ENCODE peak calls at places on chromosomes 1 and 21, in ten cellular contexts. One of them, this sample, is unnamed. For H3K4me1 and H3K36me3, the result is how much of the 10 kb centered on the place peaks cover.

GRCh38 chr1:56844709-56845108 is 9.9 kb upstream of the C8A start:
- DNase-seq in stomach: no peak
- DNase-seq in GM23248: no peak
- DNase-seq in mesendoderm: no peak
- DNase-seq in mesenchymal stem cell: no peak
- DNase-seq in pancreas: no peak
- DNase-seq in left ventricle myocardium inferior: no peak
- DNase-seq in lower lobe of right lung: no peak
- DNase-seq in mucosa of descending colon: no peak
- DNase-seq in tibial artery: no peak
- DNase-seq in this sample: no peak

GRCh38 chr1:109807398-109807795 is 43.7 kb upstream of the EPS8L3 start:
- DNase-seq in stomach: no peak
- DNase-seq in lower lobe of right lung: no peak
- DNase-seq in tibial artery: peak
- DNase-seq in mesendoderm: no peak
- DNase-seq in GM23248: no peak
- DNase-seq in pancreas: no peak
- DNase-seq in mesenchymal stem cell: no peak
- DNase-seq in left ventricle myocardium inferior: no peak
- DNase-seq in mucosa of descending colon: no peak
- DNase-seq in this sample: no peak

GRCh38 chr1:58290685-58291372 is 255.7 kb downstream of the OMA1 start:
- DNase-seq in mucosa of descending colon: no peak
- DNase-seq in pancreas: peak
- DNase-seq in stomach: no peak
- DNase-seq in GM23248: peak
- DNase-seq in lower lobe of right lung: no peak
- DNase-seq in tibial artery: no peak
- DNase-seq in mesenchymal stem cell: peak
- DNase-seq in left ventricle myocardium inferior: no peak
- DNase-seq in mesendoderm: peak
- DNase-seq in this sample: peak

GRCh38 chr1:64540265-64540791 is 70.4 kb downstream of the CACHD1 start:
- DNase-seq in mesenchymal stem cell: no peak
- DNase-seq in GM23248: peak
- DNase-seq in pancreas: no peak
- DNase-seq in left ventricle myocardium inferior: no peak
- DNase-seq in mesendoderm: peak
- DNase-seq in stomach: no peak
- DNase-seq in tibial artery: no peak
- DNase-seq in lower lobe of right lung: no peak
- DNase-seq in mucosa of descending colon: no peak
- DNase-seq in this sample: peak

GRCh38 chr1:45304311-45305081 is 22.2 kb upstream of the HPDL start:
- DNase-seq in GM23248: peak
- DNase-seq in left ventricle myocardium inferior: no peak
- DNase-seq in stomach: peak
- DNase-seq in mesenchymal stem cell: no peak
- DNase-seq in mucosa of descending colon: peak
- DNase-seq in mesendoderm: no peak
- DNase-seq in pancreas: peak
- DNase-seq in tibial artery: peak
- DNase-seq in lower lobe of right lung: no peak
- DNase-seq in this sample: no peak

GRCh38 chr21:42632771-42633690 is 20.4 kb upstream of the PDE9A start:
- DNase-seq in mesenchymal stem cell: no peak
- DNase-seq in left ventricle myocardium inferior: no peak
- DNase-seq in stomach: no peak
- DNase-seq in mesendoderm: no peak
- DNase-seq in lower lobe of right lung: peak
- DNase-seq in mucosa of descending colon: no peak
- DNase-seq in pancreas: no peak
- DNase-seq in tibial artery: peak
- DNase-seq in GM23248: no peak
- DNase-seq in this sample: no peak

GRCh38 chr1:208107415-208107814 is 136.8 kb downstream of the PLXNA2 start:
- DNase-seq in pancreas: no peak
- DNase-seq in stomach: no peak
- DNase-seq in tibial artery: no peak
- DNase-seq in GM23248: peak
- DNase-seq in lower lobe of right lung: no peak
- DNase-seq in mesenchymal stem cell: no peak
- DNase-seq in left ventricle myocardium inferior: no peak
- DNase-seq in mesendoderm: no peak
- DNase-seq in mucosa of descending colon: no peak
- DNase-seq in this sample: no peak

GRCh38 chr21:38505654-38506523 is 7.6 kb upstream of the ERG start:
- DNase-seq in mucosa of descending colon: no peak
- DNase-seq in pancreas: no peak
- DNase-seq in GM23248: peak
- DNase-seq in left ventricle myocardium inferior: no peak
- DNase-seq in mesendoderm: peak
- DNase-seq in lower lobe of right lung: no peak
- DNase-seq in mesenchymal stem cell: peak
- DNase-seq in stomach: no peak
- DNase-seq in tibial artery: no peak
- DNase-seq in this sample: peak

GRCh38 chr1:175185918-175186317 is 6.7 kb downstream of the KIAA0040 start:
- DNase-seq in mesenchymal stem cell: no peak
- DNase-seq in GM23248: no peak
- DNase-seq in pancreas: no peak
- DNase-seq in tibial artery: no peak
- DNase-seq in left ventricle myocardium inferior: no peak
- DNase-seq in stomach: no peak
- DNase-seq in mesendoderm: no peak
- DNase-seq in mucosa of descending colon: no peak
- DNase-seq in lower lobe of right lung: no peak
- DNase-seq in this sample: no peak
- H3K4me1 ChIP-seq in mesenchymal stem cell: under half
- H3K4me1 ChIP-seq in GM23248: under half
- H3K4me1 ChIP-seq in pancreas: under half
- H3K4me1 ChIP-seq in tibial artery: under half
- H3K4me1 ChIP-seq in left ventricle myocardium inferior: half or more
- H3K4me1 ChIP-seq in stomach: half or more
- H3K4me1 ChIP-seq in mesendoderm: under half
- H3K4me1 ChIP-seq in mucosa of descending colon: under half
- H3K4me1 ChIP-seq in lower lobe of right lung: half or more
- H3K4me1 ChIP-seq in this sample: under half

DNA sequence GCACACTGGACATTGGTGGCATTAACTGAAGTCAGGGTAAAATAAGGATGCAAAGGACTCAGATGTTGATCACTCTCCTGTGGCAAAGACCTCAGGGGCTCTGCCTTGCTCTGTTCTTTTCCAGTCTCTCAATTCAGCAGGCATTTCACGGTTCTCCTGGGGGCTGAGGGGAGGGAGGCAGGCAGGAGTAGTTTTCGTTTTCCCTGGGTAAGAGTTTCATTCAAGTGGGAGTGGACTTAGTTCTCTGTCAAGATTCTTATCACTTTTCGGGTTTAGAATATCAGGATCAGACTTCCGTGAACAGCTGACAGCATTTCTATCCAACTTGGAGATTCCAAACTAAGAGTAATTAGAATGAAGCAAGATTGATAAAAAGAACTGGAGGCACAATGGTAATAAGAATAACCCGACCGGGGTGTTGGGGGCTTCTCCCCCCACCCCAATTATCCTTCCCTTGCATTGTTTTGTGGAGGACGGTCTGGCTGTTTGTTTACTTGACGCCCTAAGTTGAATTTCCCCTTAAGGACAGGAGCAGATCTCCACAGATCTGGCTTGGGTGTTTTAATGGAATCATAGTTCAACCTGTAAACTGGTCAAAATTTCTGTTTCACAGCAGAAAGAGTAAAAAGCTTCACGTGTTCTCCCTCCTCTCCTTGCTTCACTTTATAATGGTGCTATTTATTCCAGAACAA is 2.4 kb upstream of the ATF3 start:
- DNase-seq in stomach: no peak
- DNase-seq in mesenchymal stem cell: peak
- DNase-seq in left ventricle myocardium inferior: no peak
- DNase-seq in pancreas: no peak
- DNase-seq in mesendoderm: peak
- DNase-seq in GM23248: peak
- DNase-seq in mucosa of descending colon: peak
- DNase-seq in lower lobe of right lung: no peak
- DNase-seq in tibial artery: no peak
- DNase-seq in this sample: no peak
- H3K4me3 ChIP-seq in stomach: peak
- H3K4me3 ChIP-seq in mesenchymal stem cell: no peak
- H3K4me3 ChIP-seq in left ventricle myocardium inferior: peak
- H3K4me3 ChIP-seq in pancreas: no peak
- H3K4me3 ChIP-seq in mesendoderm: no peak
- H3K4me3 ChIP-seq in GM23248: no peak
- H3K4me3 ChIP-seq in mucosa of descending colon: no peak
- H3K4me3 ChIP-seq in lower lobe of right lung: peak
- H3K4me3 ChIP-seq in tibial artery: peak
- H3K4me3 ChIP-seq in this sample: peak

GRCh38 chr21:33771976-33772375 is 129.7 kb downstream of the ITSN1 start:
- DNase-seq in left ventricle myocardium inferior: no peak
- DNase-seq in pancreas: no peak
- DNase-seq in mesenchymal stem cell: no peak
- DNase-seq in stomach: no peak
- DNase-seq in GM23248: no peak
- DNase-seq in mucosa of descending colon: no peak
- DNase-seq in lower lobe of right lung: no peak
- DNase-seq in tibial artery: no peak
- DNase-seq in mesendoderm: no peak
- DNase-seq in this sample: no peak

GRCh38 chr21:33767960-33768359 is 125.7 kb downstream of the ITSN1 start:
- DNase-seq in lower lobe of right lung: no peak
- DNase-seq in tibial artery: no peak
- DNase-seq in left ventricle myocardium inferior: no peak
- DNase-seq in mesendoderm: no peak
- DNase-seq in GM23248: peak
- DNase-seq in mesenchymal stem cell: no peak
- DNase-seq in stomach: no peak
- DNase-seq in mucosa of descending colon: no peak
- DNase-seq in pancreas: no peak
- DNase-seq in this sample: no peak

GRCh38 chr21:33769057-33769456 is 126.8 kb downstream of the ITSN1 start:
- DNase-seq in mucosa of descending colon: no peak
- DNase-seq in pancreas: no peak
- DNase-seq in tibial artery: no peak
- DNase-seq in lower lobe of right lung: no peak
- DNase-seq in left ventricle myocardium inferior: no peak
- DNase-seq in stomach: no peak
- DNase-seq in mesendoderm: no peak
- DNase-seq in GM23248: no peak
- DNase-seq in mesenchymal stem cell: no peak
- DNase-seq in this sample: peak

GRCh38 chr21:33767236-33767635 is 124.9 kb downstream of the ITSN1 start:
- DNase-seq in stomach: no peak
- DNase-seq in left ventricle myocardium inferior: no peak
- DNase-seq in GM23248: peak
- DNase-seq in pancreas: no peak
- DNase-seq in mucosa of descending colon: no peak
- DNase-seq in mesendoderm: no peak
- DNase-seq in mesenchymal stem cell: no peak
- DNase-seq in tibial artery: no peak
- DNase-seq in lower lobe of right lung: no peak
- DNase-seq in this sample: no peak

GRCh38 chr21:33770542-33770941 is 128.2 kb downstream of the ITSN1 start:
- DNase-seq in lower lobe of right lung: no peak
- DNase-seq in tibial artery: no peak
- DNase-seq in left ventricle myocardium inferior: no peak
- DNase-seq in pancreas: no peak
- DNase-seq in stomach: no peak
- DNase-seq in mesendoderm: no peak
- DNase-seq in mesenchymal stem cell: no peak
- DNase-seq in mucosa of descending colon: no peak
- DNase-seq in GM23248: no peak
- DNase-seq in this sample: no peak
- H3K36me3 ChIP-seq in lower lobe of right lung: under half
- H3K36me3 ChIP-seq in tibial artery: under half
- H3K36me3 ChIP-seq in left ventricle myocardium inferior: half or more
- H3K36me3 ChIP-seq in pancreas: under half
- H3K36me3 ChIP-seq in stomach: half or more
- H3K36me3 ChIP-seq in mesendoderm: under half
- H3K36me3 ChIP-seq in mesenchymal stem cell: half or more
- H3K36me3 ChIP-seq in mucosa of descending colon: under half
- H3K36me3 ChIP-seq in GM23248: under half
- H3K36me3 ChIP-seq in this sample: under half

GRCh38 chr1:32765561-32766327 is 51.4 kb downstream of the YARS1 start:
- DNase-seq in pancreas: no peak
- DNase-seq in left ventricle myocardium inferior: no peak
- DNase-seq in stomach: no peak
- DNase-seq in mesendoderm: peak
- DNase-seq in mucosa of descending colon: no peak
- DNase-seq in lower lobe of right lung: peak
- DNase-seq in tibial artery: no peak
- DNase-seq in GM23248: no peak
- DNase-seq in mesenchymal stem cell: no peak
- DNase-seq in this sample: no peak

GRCh38 chr1:32763221-32763620 is 53.9 kb downstream of the YARS1 start:
- DNase-seq in pancreas: no peak
- DNase-seq in tibial artery: no peak
- DNase-seq in GM23248: no peak
- DNase-seq in mesenchymal stem cell: no peak
- DNase-seq in left ventricle myocardium inferior: no peak
- DNase-seq in stomach: no peak
- DNase-seq in mesendoderm: no peak
- DNase-seq in lower lobe of right lung: peak
- DNase-seq in mucosa of descending colon: no peak
- DNase-seq in this sample: no peak

GRCh38 chr1:32767156-32767555 is 50.0 kb downstream of the YARS1 start:
- DNase-seq in left ventricle myocardium inferior: no peak
- DNase-seq in tibial artery: no peak
- DNase-seq in GM23248: no peak
- DNase-seq in mesendoderm: no peak
- DNase-seq in lower lobe of right lung: peak
- DNase-seq in stomach: no peak
- DNase-seq in mesenchymal stem cell: peak
- DNase-seq in pancreas: no peak
- DNase-seq in mucosa of descending colon: no peak
- DNase-seq in this sample: no peak

GRCh38 chr1:32766328-32766972 is 50.7 kb downstream of the YARS1 start:
- DNase-seq in mesendoderm: no peak
- DNase-seq in lower lobe of right lung: peak
- DNase-seq in tibial artery: no peak
- DNase-seq in stomach: no peak
- DNase-seq in mesenchymal stem cell: no peak
- DNase-seq in left ventricle myocardium inferior: no peak
- DNase-seq in mucosa of descending colon: no peak
- DNase-seq in pancreas: no peak
- DNase-seq in GM23248: no peak
- DNase-seq in this sample: no peak

DNA sequence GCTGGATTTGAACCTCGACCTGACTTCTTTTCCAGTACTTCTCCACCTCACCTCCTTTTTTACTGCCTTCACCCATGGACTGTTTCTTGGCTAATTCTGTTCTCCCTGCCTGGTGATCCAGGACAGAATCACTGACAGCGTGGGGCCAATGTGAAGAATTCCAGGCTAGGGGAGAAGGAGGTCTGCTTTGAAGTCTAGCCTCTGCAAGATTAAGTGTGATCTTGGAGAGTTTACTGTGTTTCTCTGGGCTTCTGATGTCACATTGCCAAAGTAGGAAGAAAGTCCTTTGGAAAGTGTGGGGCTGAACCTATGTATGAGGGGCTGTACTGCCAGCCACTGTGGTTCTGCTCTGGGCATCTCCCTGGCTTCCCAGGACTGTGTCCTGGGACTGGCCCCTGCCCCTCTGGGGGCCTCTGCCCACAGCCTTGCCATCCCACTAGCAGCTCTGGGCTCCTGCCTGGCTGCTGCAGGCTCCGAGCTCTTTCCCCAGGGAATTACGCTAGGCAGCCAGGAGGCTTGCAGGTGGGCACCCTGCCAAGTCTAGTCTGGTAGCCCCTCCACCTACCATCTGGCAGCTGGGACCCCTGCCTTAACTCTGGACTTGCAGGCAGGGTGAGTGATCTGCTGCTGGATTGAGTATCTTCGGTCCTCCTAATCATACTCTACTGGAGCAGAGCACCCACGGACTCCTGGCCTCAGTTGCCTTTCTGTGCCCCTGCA is 52.2 kb downstream of the YARS1 start:
- DNase-seq in lower lobe of right lung: peak
- DNase-seq in pancreas: no peak
- DNase-seq in stomach: no peak
- DNase-seq in left ventricle myocardium inferior: no peak
- DNase-seq in tibial artery: no peak
- DNase-seq in GM23248: no peak
- DNase-seq in mesendoderm: peak
- DNase-seq in mucosa of descending colon: no peak
- DNase-seq in mesenchymal stem cell: no peak
- DNase-seq in this sample: no peak
- H3K4me1 ChIP-seq in lower lobe of right lung: half or more
- H3K4me1 ChIP-seq in pancreas: under half
- H3K4me1 ChIP-seq in stomach: half or more
- H3K4me1 ChIP-seq in left ventricle myocardium inferior: under half
- H3K4me1 ChIP-seq in tibial artery: under half
- H3K4me1 ChIP-seq in GM23248: under half
- H3K4me1 ChIP-seq in mesendoderm: under half
- H3K4me1 ChIP-seq in mucosa of descending colon: under half
- H3K4me1 ChIP-seq in mesenchymal stem cell: half or more
- H3K4me1 ChIP-seq in this sample: under half